ENCODE peak calls at places on chromosome 6, in five cellular contexts. H is mesenchymal stem cell, P is trophoblast cell, W is H1, L is H9. G is an unnamed sample.

GRCh38 chr6:7542878-7543394 is 1.5 kb downstream of the DSP start:
- DNase-seq in H (peak), P (peak), W (peak), L (peak), G (no peak)

GRCh38 chr6:20021795-20022194 is 184.6 kb downstream of the ID4 start:
- DNase-seq in H (no peak), P (no peak), W (no peak), L (no peak), G (no peak)

GRCh38 chr6:139534472-139535115 is 160.1 kb upstream of the CITED2 start:
- DNase-seq in H (peak), P (no peak), W (no peak), L (no peak), G (no peak)

GRCh38 chr6:13355969-13356368 is 27.6 kb upstream of the TBC1D7 start:
- DNase-seq in H (no peak), P (no peak), W (no peak), L (no peak), G (no peak)

GRCh38 chr6:143270026-143270425 is 180.5 kb downstream of the ADAT2 start:
- DNase-seq in H (peak), P (no peak), W (no peak), L (no peak), G (no peak)

GRCh38 chr6:101102702-101103101 is 221.6 kb upstream of the ASCC3 start:
- DNase-seq in H (no peak), P (no peak), W (no peak), L (no peak), G (no peak)

GRCh38 chr6:90521955-90522354 is 64.9 kb downstream of the MAP3K7 start:
- DNase-seq in H (no peak), P (no peak), W (no peak), L (no peak), G (no peak)

GRCh38 chr6:170198298-170198697 is 92.6 kb downstream of the DLL1 start:
- DNase-seq in H (no peak), P (no peak), W (no peak), L (no peak), G (no peak)

GRCh38 chr6:128759447-128759846 is 123.5 kb upstream of the LAMA2 start:
- DNase-seq in H (no peak), P (no peak), W (no peak), L (no peak), G (no peak)

GRCh38 chr6:118708055-118708454 is 56.7 kb upstream of the CEP85L start:
- DNase-seq in H (peak), P (no peak), W (no peak), L (no peak), G (no peak)

GRCh38 chr6:119575721-119576120 is 226.2 kb upstream of the MAN1A1 start:
- DNase-seq in H (peak), P (no peak), W (no peak), L (no peak), G (no peak)

GRCh38 chr6:38095054-38095453 is 275.5 kb downstream of the ZFAND3 start:
- DNase-seq in H (peak), P (no peak), W (no peak), L (no peak), G (no peak)

GRCh38 chr6:130675072-130675471 is 152.1 kb upstream of the SMLR1 start:
- DNase-seq in H (peak), P (no peak), W (no peak), L (no peak), G (no peak)

GRCh38 chr6:36605102-36605501 is 10.9 kb downstream of the SRSF3 start:
- DNase-seq in H (no peak), P (no peak), W (no peak), L (no peak), G (no peak)

GRCh38 chr6:130132286-130132701 is 90.5 kb downstream of the SAMD3 start:
- DNase-seq in H (no peak), P (no peak), W (no peak), L (no peak), G (no peak)

GRCh38 chr6:104958720-104959452 is 2.0 kb downstream of the LIN28B start:
- DNase-seq in H (peak), P (no peak), W (no peak), L (no peak), G (no peak)

GRCh38 chr6:13573669-13574110 is 711 bp upstream of the SIRT5 start:
- DNase-seq in H (peak), P (peak), W (no peak), L (peak), G (peak)

GRCh38 chr6:110363748-110364147 is 5.6 kb upstream of the METTL24 start:
- DNase-seq in H (no peak), P (no peak), W (no peak), L (no peak), G (no peak)

GRCh38 chr6:110366241-110366640 is 8.1 kb upstream of the METTL24 start:
- DNase-seq in H (no peak), P (no peak), W (no peak), L (no peak), G (no peak)

GRCh38 chr6:110367825-110368224 is 9.7 kb upstream of the METTL24 start:
- DNase-seq in H (no peak), P (no peak), W (no peak), L (no peak), G (no peak)

GRCh38 chr6:110367001-110367400 is 8.9 kb upstream of the METTL24 start:
- DNase-seq in H (no peak), P (no peak), W (no peak), L (no peak), G (no peak)

GRCh38 chr6:110364364-110364763 is 6.2 kb upstream of the METTL24 start:
- DNase-seq in H (no peak), P (no peak), W (no peak), L (no peak), G (no peak)
- H3K18ac ChIP-seq in H (no peak), P (no peak), W (no peak), L (no peak), G (no peak)

DNA sequence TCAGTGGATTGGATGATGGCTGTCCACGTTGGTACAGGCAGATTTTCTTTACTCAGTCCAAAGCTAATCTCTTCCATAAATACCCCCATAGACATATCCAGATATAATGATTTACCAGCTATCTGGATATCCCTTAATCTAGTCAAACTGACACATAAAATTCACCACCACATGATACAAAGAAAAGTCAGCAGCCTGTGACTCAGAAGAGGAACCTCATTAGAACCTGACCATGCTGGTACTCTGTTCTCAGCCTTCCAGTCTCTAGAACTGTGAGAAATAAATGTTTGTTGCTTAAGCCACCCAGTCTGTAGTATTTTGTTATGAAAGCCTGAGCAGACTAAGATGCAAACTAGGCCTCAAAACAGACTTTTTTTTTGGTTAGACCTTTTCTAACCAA is 431.3 kb upstream of the RNF217 start:
- DNase-seq in H (no peak), P (peak), W (no peak), L (no peak), G (no peak)
- H2BK12ac ChIP-seq in H (no peak), P (no peak), W (no peak), L (no peak), G (no peak)

GRCh38 chr6:31860349-31860748 is 2.3 kb downstream of the NEU1 start:
- DNase-seq in H (no peak), P (no peak), W (no peak), L (no peak), G (no peak)

GRCh38 chr6:31862344-31863235 is at the start of gene NEU1:
- DNase-seq in H (peak), P (peak), W (peak), L (peak), G (peak)

GRCh38 chr6:31859923-31860322 is 2.7 kb downstream of the NEU1 start:
- DNase-seq in H (no peak), P (no peak), W (no peak), L (no peak), G (no peak)

GRCh38 chr6:31861150-31861549 is 1.5 kb downstream of the NEU1 start:
- DNase-seq in H (no peak), P (no peak), W (no peak), L (no peak), G (no peak)

DNA sequence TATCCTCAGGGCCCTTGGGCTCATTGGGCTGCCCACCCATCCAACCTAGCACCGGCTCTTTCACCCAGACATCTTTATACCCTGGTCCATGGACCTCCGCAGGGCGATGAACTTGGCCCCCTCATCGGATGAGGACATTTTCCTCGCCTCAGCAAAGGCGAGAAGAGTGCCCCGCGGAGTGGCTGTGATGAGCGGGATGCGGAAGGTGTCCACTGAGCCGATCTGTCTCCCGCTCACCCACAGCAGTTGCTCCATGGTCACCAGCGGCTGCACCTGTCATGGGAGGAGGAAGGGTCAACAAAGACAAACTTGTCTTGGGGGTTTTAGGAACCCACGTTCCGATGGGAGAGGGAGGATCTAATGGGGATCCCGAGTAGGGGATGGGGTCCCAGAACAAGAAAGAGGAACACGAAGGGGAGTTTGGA is 690 bp downstream of the NEU1 start:
- DNase-seq in H (no peak), P (no peak), W (no peak), L (no peak), G (no peak)
- H2AFZ ChIP-seq in H (no peak), P (peak), W (no peak), L (no peak), G (peak)

GRCh38 chr6:43286995-43287716 is 10.9 kb upstream of the SLC22A7 start:
- DNase-seq in H (no peak), P (no peak), W (no peak), L (peak), G (no peak)
- H3K18ac ChIP-seq in H (no peak), P (no peak), W (no peak), L (no peak), G (peak)

DNA sequence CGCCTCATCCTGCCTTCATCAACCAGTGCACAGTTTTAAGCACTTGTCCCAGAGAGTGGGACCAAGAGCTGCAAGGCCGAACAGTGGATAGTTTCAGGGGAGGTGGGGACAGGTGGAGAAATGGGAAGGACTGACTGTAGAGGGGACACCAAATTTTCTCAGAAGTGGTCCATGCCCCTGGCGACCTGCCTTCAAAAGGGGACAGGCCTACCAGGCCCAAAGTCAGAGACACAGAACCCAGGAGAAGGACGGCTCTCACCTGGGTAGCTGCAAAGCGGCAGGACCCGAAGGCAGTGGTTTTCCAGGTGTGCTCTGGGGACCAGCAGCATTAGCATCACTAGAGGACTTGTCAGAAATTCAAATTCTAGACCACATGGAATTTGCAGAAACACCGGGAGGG is 5.8 kb downstream of the TFEB start:
- DNase-seq in H (no peak), P (no peak), W (no peak), L (peak), G (no peak)
- H2BK12ac ChIP-seq in H (no peak), P (no peak), W (no peak), L (no peak), G (no peak)

GRCh38 chr6:84074988-84075781 is 41.6 kb downstream of the MRAP2 start:
- DNase-seq in H (no peak), P (no peak), W (no peak), L (peak), G (no peak)
- H2AFZ ChIP-seq in H (no peak), P (no peak), W (peak), L (no peak), G (peak)

DNA sequence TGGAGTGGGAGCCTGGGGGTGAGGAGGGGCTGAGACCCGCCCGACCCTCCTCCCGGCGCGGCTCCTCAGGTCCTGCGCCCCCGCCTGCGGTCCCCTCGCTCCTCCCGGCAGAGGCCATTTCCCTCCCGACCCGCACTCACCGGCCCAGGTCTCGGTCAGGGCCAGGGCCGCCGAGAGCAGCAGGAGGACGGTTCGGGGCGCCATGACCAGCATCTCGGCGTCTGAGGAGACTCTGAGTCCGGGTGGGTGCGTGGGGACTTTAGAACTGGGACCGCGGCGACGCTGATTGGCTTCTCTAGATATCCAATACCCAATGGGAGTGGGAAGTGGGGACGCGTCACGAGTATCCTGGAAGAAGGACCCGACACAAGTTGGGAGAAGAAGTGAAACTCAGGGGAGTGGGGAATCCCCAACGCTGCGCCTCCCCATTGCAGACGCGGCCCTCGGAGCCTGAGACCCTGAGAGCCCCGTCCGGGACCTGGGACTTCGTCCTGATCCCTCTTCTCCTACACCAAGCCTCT is at the start of gene HLA-B:
- DNase-seq in H (peak), P (peak), W (peak), L (peak), G (peak)
- H3K18ac ChIP-seq in H (peak), P (no peak), W (no peak), L (no peak), G (peak)

GRCh38 chr6:136523196-136523595 is 27.0 kb downstream of the MAP7 start:
- DNase-seq in H (no peak), P (no peak), W (no peak), L (no peak), G (no peak)
- H2BK12ac ChIP-seq in H (no peak), P (no peak), W (no peak), L (no peak), G (no peak)

GRCh38 chr6:11092654-11093053 is 980 bp upstream of the SMIM13 start:
- DNase-seq in H (no peak), P (no peak), W (no peak), L (no peak), G (no peak)
- H2AFZ ChIP-seq in H (no peak), P (no peak), W (peak), L (peak), G (peak)